ENCODE peak calls at places on chromosomes 7 and 10, in four cellular contexts. P, R, Z and T are unnamed samples.

GRCh38 chr10:93917814-93918213 is 24.0 kb downstream of the SLC35G1 start:
- DNase-seq in R (no peak), Z (no peak), P (no peak), T (no peak)

GRCh38 chr7:115782716-115783460 is 247.7 kb downstream of the TFEC start:
- DNase-seq in P (no peak), R (no peak), Z (no peak), T (no peak)

GRCh38 chr10:122565766-122566206 is 5.2 kb downstream of the DMBT1 start:
- DNase-seq in R (peak), P (peak), Z (peak), T (peak)

GRCh38 chr10:51588984-51589383 is 110.4 kb downstream of the CSTF2T start:
- DNase-seq in P (no peak), Z (no peak), R (no peak), T (no peak)

GRCh38 chr10:73439605-73440298 is 6.4 kb upstream of the MSS51 start:
- DNase-seq in Z (no peak), P (peak), R (no peak), T (no peak)

GRCh38 chr10:17229016-17229716 is 1.1 kb downstream of the VIM start:
- DNase-seq in Z (peak), P (peak), R (peak), T (peak)

GRCh38 chr7:74183653-74184450 is 9.7 kb downstream of the EIF4H start:
- DNase-seq in Z (no peak), P (no peak), R (no peak), T (no peak)

GRCh38 chr7:128063025-128063560 is 31.9 kb upstream of the LRRC4 start:
- DNase-seq in Z (no peak), P (peak), R (no peak), T (no peak)

GRCh38 chr7:136102881-136103280 is 125.7 kb upstream of the MTPN start:
- DNase-seq in P (no peak), Z (no peak), R (no peak), T (no peak)

GRCh38 chr10:52477305-52477704 is 163.2 kb downstream of the DKK1 start:
- DNase-seq in Z (no peak), P (no peak), R (no peak), T (no peak)

GRCh38 chr7:133434246-133434865 is 181.5 kb downstream of the EXOC4 start:
- DNase-seq in R (no peak), Z (no peak), P (peak), T (no peak)

GRCh38 chr10:103931603-103932002 is 13.6 kb upstream of the STN1 start:
- DNase-seq in P (no peak), R (no peak), Z (no peak), T (no peak)

GRCh38 chr10:23158370-23158769 is 33.7 kb upstream of the PTF1A start:
- DNase-seq in P (peak), Z (no peak), R (peak), T (no peak)

GRCh38 chr7:39838326-39838725 is 111.7 kb upstream of the CDK13 start:
- DNase-seq in R (no peak), Z (no peak), P (peak), T (no peak)

GRCh38 chr10:96501985-96502384 is 11.7 kb downstream of the TLL2 start:
- DNase-seq in R (no peak), P (no peak), Z (no peak), T (no peak)

GRCh38 chr10:108801775-108802516 is 1121.4 kb downstream of the XPNPEP1 start:
- DNase-seq in Z (no peak), P (peak), R (no peak), T (no peak)

GRCh38 chr7:22659741-22660140 is 67.3 kb upstream of the IL6 start:
- DNase-seq in R (no peak), Z (no peak), P (no peak), T (no peak)

GRCh38 chr10:109934958-109935793 is 11.9 kb upstream of the XPNPEP1 start:
- DNase-seq in R (no peak), P (peak), Z (no peak), T (no peak)

GRCh38 chr7:146175716-146176115 is 59.1 kb downstream of the CNTNAP2 start:
- DNase-seq in R (no peak), P (no peak), Z (no peak), T (no peak)

GRCh38 chr7:107029061-107029763 is 15.3 kb upstream of the PRKAR2B start:
- DNase-seq in Z (no peak), P (peak), R (no peak), T (no peak)

GRCh38 chr10:7523656-7524055 is 112.8 kb upstream of the SFMBT2 start:
- DNase-seq in Z (no peak), P (no peak), R (no peak), T (no peak)

GRCh38 chr7:128869138-128869943 is 6.7 kb downstream of the ATP6V1F start:
- DNase-seq in R (peak), P (peak), Z (no peak), T (no peak)

GRCh38 chr7:31073486-31074383 is 21.6 kb downstream of the ADCYAP1R1 start:
- DNase-seq in Z (no peak), P (no peak), R (no peak), T (no peak)

GRCh38 chr10:6702030-6702429 is 122.0 kb upstream of the PRKCQ start:
- DNase-seq in R (no peak), Z (no peak), P (no peak), T (no peak)

GRCh38 chr7:141362580-141363435 is 188.4 kb upstream of the AGK start:
- DNase-seq in P (peak), R (no peak), Z (no peak), T (no peak)

GRCh38 chr7:78099715-78100477 is 301.3 kb downstream of the PHTF2 start:
- DNase-seq in P (peak), R (no peak), Z (no peak), T (no peak)

GRCh38 chr7:140000666-140001268 is 62.0 kb downstream of the PARP12 start:
- DNase-seq in Z (no peak), P (no peak), R (no peak), T (no peak)

GRCh38 chr7:100119701-100120517 is 475 bp downstream of the CNPY4 start:
- DNase-seq in R (peak), P (peak), Z (peak), T (no peak)

GRCh38 chr10:77524300-77524711 is 113.3 kb downstream of the KCNMA1 start:
- DNase-seq in Z (peak), R (no peak), P (peak), T (no peak)

GRCh38 chr10:132634241-132634946 is 96.8 kb downstream of the INPP5A start:
- DNase-seq in R (no peak), Z (no peak), P (no peak), T (no peak)
- H3K27ac ChIP-seq in R (no peak), Z (no peak), P (no peak), T (peak)

GRCh38 chr10:100158044-100158805 is 27.6 kb downstream of the ERLIN1 start:
- DNase-seq in R (no peak), P (no peak), Z (no peak), T (no peak)

GRCh38 chr10:100168313-100168643 is 17.6 kb downstream of the ERLIN1 start:
- DNase-seq in Z (no peak), P (no peak), R (no peak), T (no peak)

GRCh38 chr10:100167521-100168312 is 18.1 kb downstream of the ERLIN1 start:
- DNase-seq in P (no peak), R (no peak), Z (no peak), T (no peak)

GRCh38 chr10:100163704-100164621 is 21.9 kb downstream of the ERLIN1 start:
- DNase-seq in R (no peak), Z (no peak), P (peak), T (no peak)
- H3K27ac ChIP-seq in R (no peak), Z (no peak), P (no peak), T (no peak)

GRCh38 chr7:47482013-47482761 is 99.7 kb downstream of the TNS3 start:
- DNase-seq in R (no peak), P (peak), Z (no peak), T (peak)

GRCh38 chr7:47483604-47484273 is 98.2 kb downstream of the TNS3 start:
- DNase-seq in R (no peak), Z (no peak), P (peak), T (no peak)

GRCh38 chr7:47484457-47484856 is 97.5 kb downstream of the TNS3 start:
- DNase-seq in R (no peak), Z (no peak), P (no peak), T (no peak)

GRCh38 chr7:47485640-47486435 is 96.1 kb downstream of the TNS3 start:
- DNase-seq in P (peak), R (no peak), Z (peak), T (no peak)

GRCh38 chr7:47484923-47485639 is 96.8 kb downstream of the TNS3 start:
- DNase-seq in R (no peak), P (no peak), Z (no peak), T (no peak)
- H3K27ac ChIP-seq in R (no peak), P (no peak), Z (peak), T (peak)

DNA sequence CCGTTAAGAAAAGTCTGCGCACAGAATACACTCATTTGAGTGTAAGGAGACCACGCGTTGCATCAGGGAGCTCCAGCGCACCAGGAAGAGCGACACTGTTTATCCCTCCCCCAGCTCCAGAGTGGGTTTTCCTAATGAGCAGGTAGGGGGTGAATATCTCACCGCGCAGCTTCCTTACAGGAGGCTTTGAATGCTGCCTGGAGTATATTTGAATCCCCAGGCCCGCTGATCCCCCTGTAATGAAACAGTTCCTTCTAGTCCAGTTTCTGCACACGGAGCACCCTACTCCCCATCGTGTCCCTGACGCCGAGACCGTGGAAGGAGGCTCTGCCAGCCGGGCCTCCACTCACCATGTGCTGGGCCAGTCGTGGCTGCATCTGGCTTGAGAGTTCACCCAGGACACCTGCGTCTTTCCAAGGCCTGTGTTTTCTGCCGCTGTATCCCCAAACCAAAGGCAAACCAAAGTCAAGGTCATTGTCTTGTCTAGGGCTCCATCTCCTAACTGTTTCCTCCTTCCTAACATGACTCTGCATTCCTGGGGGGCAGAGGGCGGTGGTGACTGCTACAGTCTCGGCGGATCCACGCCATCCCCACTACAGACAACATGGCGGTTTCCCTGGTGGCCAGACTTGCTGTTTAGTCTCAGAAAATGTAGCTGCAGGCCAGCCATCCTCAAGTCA is 167.8 kb downstream of the USP6NL start:
- DNase-seq in P (no peak), R (no peak), Z (no peak), T (no peak)
- H3K27ac ChIP-seq in P (no peak), R (no peak), Z (no peak), T (no peak)

GRCh38 chr7:69457912-69458491 is 140.3 kb upstream of the AUTS2 start:
- DNase-seq in P (no peak), Z (no peak), R (no peak), T (no peak)
- H3K27ac ChIP-seq in P (no peak), Z (peak), R (no peak), T (no peak)

GRCh38 chr10:60537697-60538096 is 148.0 kb upstream of the ANK3 start:
- DNase-seq in R (no peak), Z (no peak), P (peak), T (no peak)
- H3K27ac ChIP-seq in R (no peak), Z (no peak), P (no peak), T (no peak)